ENCODE peak calls at places on chromosome 14, in ten cellular contexts. T is body of pancreas, C is WTC11, P is GM10248, K is T-helper 1 cell, B is AG09309, V is EH, M is CD14-positive monocyte, H is LoVo, Q is astrocyte. R is an unnamed sample.

GRCh38 chr14:104040539-104040938 is 45.0 kb upstream of the ASPG start:
- DNase-seq in T (no peak), C (no peak), P (no peak), K (no peak), B (no peak), V (no peak), M (no peak), H (no peak), Q (no peak), R (no peak)

GRCh38 chr14:24074625-24075484 is 3.5 kb downstream of the CPNE6 start:
- DNase-seq in T (peak; percentile 37), C (no peak), P (no peak), K (no peak), B (no peak), V (no peak), M (no peak), H (no peak), Q (no peak), R (no peak)

GRCh38 chr14:106844608-106845285 is 1318.4 kb downstream of the TMEM121 start:
- DNase-seq in T (peak; percentile 55), C (no peak), P (peak; percentile 77), K (peak; percentile 57), B (no peak), V (no peak), M (peak; percentile 84), H (peak; percentile 79), Q (no peak), R (peak; percentile 86)

GRCh38 chr14:55092326-55092725 is 36.7 kb upstream of the LGALS3 start:
- DNase-seq in T (no peak), C (no peak), P (no peak), K (no peak), B (peak; percentile 50), V (peak; percentile 67), M (no peak), H (no peak), Q (no peak), R (peak; percentile 32)

GRCh38 chr14:86057018-86057667 is 527.2 kb downstream of the FLRT2 start:
- DNase-seq in T (peak; percentile 10), C (peak; percentile 30), P (peak; percentile 6), K (no peak), B (peak; percentile 0), V (peak; percentile 20), M (no peak), H (peak; percentile 9), Q (no peak), R (no peak)

GRCh38 chr14:94593749-94594431 is 12.7 kb downstream of the SERPINA5 start:
- DNase-seq in T (peak; percentile 58), C (no peak), P (no peak), K (no peak), B (no peak), V (no peak), M (no peak), H (no peak), Q (no peak), R (no peak)

GRCh38 chr14:40099316-40099715 is 667.1 kb upstream of the FBXO33 start:
- DNase-seq in T (no peak), C (no peak), P (no peak), K (no peak), B (no peak), V (no peak), M (no peak), H (no peak), Q (no peak), R (no peak)

GRCh38 chr14:42715316-42715715 is 1108.6 kb downstream of the LRFN5 start:
- DNase-seq in T (no peak), C (no peak), P (no peak), K (no peak), B (no peak), V (no peak), M (no peak), H (no peak), Q (peak; percentile 1), R (no peak)

GRCh38 chr14:58607571-58608317 is 30.0 kb upstream of the DACT1 start:
- DNase-seq in T (no peak), C (no peak), P (no peak), K (no peak), B (peak; percentile 44), V (peak; percentile 89), M (no peak), H (no peak), Q (peak; percentile 74), R (no peak)

GRCh38 chr14:53791116-53791515 is 165.5 kb downstream of the BMP4 start:
- DNase-seq in T (no peak), C (no peak), P (no peak), K (no peak), B (no peak), V (no peak), M (no peak), H (no peak), Q (no peak), R (no peak)

GRCh38 chr14:99575043-99576023 is 28.7 kb downstream of the CCDC85C start:
- DNase-seq in T (peak; percentile 85), C (no peak), P (no peak), K (no peak), B (no peak), V (peak; percentile 33), M (no peak), H (peak; percentile 92), Q (peak; percentile 42), R (peak; percentile 93)

GRCh38 chr14:42224053-42224888 is 617.6 kb downstream of the LRFN5 start:
- DNase-seq in T (peak; percentile 51), C (peak; percentile 85), P (peak; percentile 13), K (no peak), B (no peak), V (peak; percentile 44), M (no peak), H (peak; percentile 43), Q (peak; percentile 34), R (no peak)

GRCh38 chr14:22593189-22593588 is 4.2 kb upstream of the DAD1 start:
- DNase-seq in T (no peak), C (no peak), P (no peak), K (no peak), B (no peak), V (no peak), M (no peak), H (no peak), Q (no peak), R (no peak)

GRCh38 chr14:51860164-51860835 is at the start of gene GNG2:
- DNase-seq in T (peak; percentile 66), C (peak; percentile 71), P (peak; percentile 77), K (peak; percentile 75), B (no peak), V (peak; percentile 83), M (peak; percentile 77), H (peak; percentile 66), Q (peak; percentile 71), R (peak; percentile 94)

GRCh38 chr14:60684203-60684602 is 34.9 kb upstream of the SIX1 start:
- DNase-seq in T (no peak), C (no peak), P (no peak), K (no peak), B (no peak), V (no peak), M (no peak), H (no peak), Q (no peak), R (no peak)

GRCh38 chr14:103191856-103192835 is 68.9 kb downstream of the TNFAIP2 start:
- DNase-seq in T (no peak), C (no peak), P (no peak), K (no peak), B (no peak), V (no peak), M (no peak), H (no peak), Q (no peak), R (no peak)

GRCh38 chr14:75202671-75203070 is 26.3 kb upstream of the TMED10 start:
- DNase-seq in T (no peak), C (no peak), P (no peak), K (no peak), B (no peak), V (no peak), M (no peak), H (no peak), Q (no peak), R (no peak)

GRCh38 chr14:51093371-51094281 is 1.3 kb downstream of the TRIM9 start:
- DNase-seq in T (peak; percentile 38), C (peak; percentile 66), P (peak; percentile 54), K (peak; percentile 24), B (no peak), V (no peak), M (no peak), H (no peak), Q (no peak), R (peak; percentile 51)

GRCh38 chr14:41606249-41607118 is at the start of gene LRFN5:
- DNase-seq in T (no peak), C (peak; percentile 68), P (no peak), K (no peak), B (no peak), V (peak; percentile 4), M (no peak), H (no peak), Q (peak; percentile 40), R (no peak)